ENCODE peak calls at places on chromosomes 2 and 18, in eight cellular contexts. W is mesendoderm; F is H1; D is CD8-positive, alpha-beta T cell; J is AG10803; N is effector memory CD4-positive, alpha-beta T cell; V is uterus; L is SJSA1. H is an unnamed sample.
A peak's percentile ranks its signal among the peaks of the same experiment; 100 is the strongest.

GRCh38 chr2:188333751-188334524 is 42.3 kb downstream of the GULP1 start:
- DNase-seq in L (peak; percentile 18), N (no peak), V (no peak), W (no peak), F (no peak), J (peak; percentile 3), D (no peak), H (no peak)

GRCh38 chr2:104408266-104408665 is 445.6 kb upstream of the POU3F3 start:
- DNase-seq in V (no peak), J (no peak), F (no peak), N (no peak), D (no peak), W (peak; percentile 54), L (no peak), H (no peak)

GRCh38 chr2:181813963-181814565 is 77.5 kb upstream of the ITPRID2 start:
- DNase-seq in N (no peak), J (peak; percentile 38), V (no peak), F (no peak), W (no peak), D (no peak), L (peak; percentile 26), H (no peak)

GRCh38 chr2:238946586-238947242 is 98.8 kb downstream of the TWIST2 start:
- DNase-seq in D (no peak), V (peak; percentile 12), F (peak; percentile 19), L (no peak), N (no peak), W (no peak), J (no peak), H (no peak)

GRCh38 chr2:24861500-24861899 is 58.5 kb downstream of the ADCY3 start:
- DNase-seq in L (no peak), D (no peak), W (no peak), V (no peak), J (no peak), N (no peak), F (no peak), H (no peak)

GRCh38 chr2:79723830-79724229 is 211.0 kb downstream of the CTNNA2 start:
- DNase-seq in J (peak; percentile 99), F (no peak), D (no peak), L (peak; percentile 60), V (no peak), N (no peak), W (no peak), H (no peak)

GRCh38 chr18:51300912-51301311 is 103.4 kb upstream of the MEX3C start:
- DNase-seq in L (no peak), J (no peak), V (no peak), F (no peak), W (no peak), D (no peak), N (no peak), H (no peak)

GRCh38 chr2:2777876-2778275 is 446.8 kb upstream of the MYT1L start:
- DNase-seq in W (no peak), D (no peak), N (no peak), V (no peak), J (no peak), L (no peak), F (no peak), H (no peak)

GRCh38 chr2:165911231-165911630 is 42.3 kb downstream of the TTC21B start:
- DNase-seq in D (no peak), V (no peak), F (no peak), N (no peak), J (peak; percentile 69), W (no peak), L (no peak), H (no peak)

GRCh38 chr2:197212344-197213262 is 98.0 kb downstream of the ANKRD44 start:
- DNase-seq in J (no peak), F (no peak), V (no peak), N (peak; percentile 14), L (no peak), D (no peak), W (no peak), H (no peak)

GRCh38 chr18:56447972-56448371 is 190.4 kb downstream of the TXNL1 start:
- DNase-seq in J (peak; percentile 29), L (peak; percentile 21), V (no peak), W (no peak), D (no peak), F (no peak), N (no peak), H (no peak)

GRCh38 chr2:109124982-109125594 is 3.9 kb upstream of the SH3RF3 start:
- DNase-seq in N (no peak), F (peak; percentile 48), V (no peak), D (no peak), J (no peak), W (peak; percentile 34), L (no peak), H (no peak)

GRCh38 chr2:66585616-66586015 is 150.7 kb downstream of the MEIS1 start:
- DNase-seq in N (no peak), L (no peak), V (no peak), D (no peak), F (no peak), W (no peak), J (no peak), H (no peak)

GRCh38 chr2:203404996-203405395 is 76.8 kb downstream of the ABI2 start:
- DNase-seq in J (peak; percentile 31), N (no peak), D (no peak), L (peak; percentile 62), V (no peak), W (no peak), F (no peak), H (no peak)

GRCh38 chr2:109380502-109381326 is 233.1 kb downstream of the SEPTIN10 start:
- DNase-seq in J (no peak), N (no peak), V (peak; percentile 6), W (no peak), D (no peak), L (no peak), F (peak; percentile 32), H (no peak)

GRCh38 chr2:96969321-96969720 is 17.1 kb downstream of the FAM178B start:
- DNase-seq in L (no peak), F (no peak), V (no peak), J (no peak), D (no peak), N (no peak), W (no peak), H (no peak)

GRCh38 chr2:220701115-220701514 is 871.0 kb downstream of the EPHA4 start:
- DNase-seq in W (no peak), L (no peak), F (no peak), N (no peak), V (no peak), D (no peak), J (no peak), H (no peak)

GRCh38 chr2:149768320-149768799 is 180.8 kb upstream of the MMADHC start:
- DNase-seq in N (no peak), F (no peak), V (no peak), L (peak; percentile 53), W (peak; percentile 42), D (no peak), J (peak; percentile 56), H (no peak)

GRCh38 chr18:35463837-35464236 is 33.9 kb downstream of the INO80C start:
- DNase-seq in F (no peak), N (no peak), D (no peak), J (no peak), V (no peak), L (no peak), W (no peak), H (no peak)
- H3K4me3 ChIP-seq in F (no peak overlapping the region), N (no peak overlapping the region), D (no peak overlapping the region), J (no peak overlapping the region), V (no peak overlapping the region), L (no peak overlapping the region), W (no peak overlapping the region), H (no peak overlapping the region)

GRCh38 chr2:233793465-233794127 is 15.5 kb downstream of the MROH2A start:
- DNase-seq in D (no peak), V (no peak), N (no peak), F (peak; percentile 23), W (no peak), L (no peak), J (no peak), H (no peak)
- H3K4me3 ChIP-seq in D (no peak overlapping the region), V (no peak overlapping the region), N (no peak overlapping the region), F (no peak overlapping the region), W (no peak overlapping the region), L (no peak overlapping the region), J (no peak overlapping the region), H (no peak overlapping the region)

GRCh38 chr18:22173928-22174301 is 4.5 kb downstream of the GATA6 start:
- DNase-seq in F (no peak), N (no peak), W (no peak), V (no peak), D (no peak), J (no peak), L (no peak), H (no peak)

GRCh38 chr18:22175326-22175725 is 5.9 kb downstream of the GATA6 start:
- DNase-seq in D (no peak), J (no peak), V (no peak), W (no peak), F (no peak), N (no peak), L (no peak), H (no peak)

GRCh38 chr18:22176282-22176621 is 6.9 kb downstream of the GATA6 start:
- DNase-seq in J (no peak), W (no peak), N (no peak), V (no peak), F (no peak), D (no peak), L (no peak), H (no peak)

GRCh38 chr18:22173221-22173927 is 4.0 kb downstream of the GATA6 start:
- DNase-seq in L (no peak), V (no peak), D (no peak), J (no peak), F (no peak), W (no peak), N (no peak), H (no peak)

DNA sequence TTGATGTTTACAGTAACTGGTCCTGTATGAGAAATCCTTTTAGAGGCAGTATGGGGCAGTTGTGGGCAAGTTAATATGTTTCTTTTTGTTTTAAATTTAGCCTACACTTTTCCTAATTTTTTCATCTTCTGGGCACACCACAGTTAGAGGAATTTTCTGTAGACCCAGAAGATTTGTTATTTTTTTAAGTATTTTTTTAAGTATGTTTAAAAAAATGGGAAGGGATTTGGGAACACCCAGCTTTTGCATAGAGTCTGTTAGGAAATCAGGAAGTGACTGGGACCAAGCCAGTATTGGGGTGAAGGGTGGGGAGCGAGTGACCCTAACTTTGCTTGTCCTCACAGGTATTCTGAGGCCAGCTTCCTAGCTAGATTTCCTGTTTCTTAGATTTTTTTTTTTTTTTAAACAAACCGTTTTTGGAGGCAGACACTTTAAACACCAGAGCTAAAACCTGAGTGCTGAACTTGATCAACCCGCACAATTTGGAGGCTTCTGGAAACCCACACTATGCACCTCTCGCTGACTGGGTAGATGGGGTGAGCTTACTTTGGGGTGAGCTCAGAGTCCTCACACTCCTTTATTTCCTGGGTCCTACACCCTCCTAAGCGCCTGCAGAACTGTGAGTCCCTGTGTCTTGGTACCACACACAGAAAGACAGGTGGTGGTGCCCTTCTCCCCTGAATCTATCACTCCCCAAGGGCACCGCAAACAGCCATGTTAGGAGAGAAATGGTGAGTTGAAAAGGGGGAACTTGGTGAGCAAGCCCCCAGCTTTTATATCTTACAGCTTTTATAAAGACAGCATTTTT is 5.2 kb downstream of the GATA6 start:
- DNase-seq in L (no peak), W (no peak), V (no peak), J (no peak), N (no peak), D (no peak), F (no peak), H (no peak)
- H3K4me3 ChIP-seq in L (no peak overlapping the region), W (peak overlapping the region; percentile 100), V (peak overlapping the region; percentile 89), J (no peak overlapping the region), N (no peak overlapping the region), D (no peak overlapping the region), F (no peak overlapping the region), H (no peak overlapping the region)

GRCh38 chr2:151637284-151637781 is 96.9 kb downstream of the NEB start:
- DNase-seq in J (no peak), D (peak; percentile 56), N (peak; percentile 31), V (no peak), F (no peak), W (no peak), L (no peak), H (no peak)
- H3K4me3 ChIP-seq in J (no peak overlapping the region), D (peak overlapping the region; percentile 45), N (peak overlapping the region; percentile 32), V (no peak overlapping the region), F (no peak overlapping the region), W (no peak overlapping the region), L (no peak overlapping the region), H (no peak overlapping the region)

H was measured in esophagus squamous epithelium.